ENCODE peak calls at places on chromosomes 11 and 22, in five cellular contexts. V is left ventricle myocardium inferior, A is choroid plexus epithelial cell, R is DND-41, L is Peyer's patch. W is an unnamed sample.

GRCh38 chr11:93024376-93024775 is 54.9 kb downstream of the MTNR1B start:
- DNase-seq in V (no peak), A (no peak), R (no peak), L (no peak), W (no peak)

GRCh38 chr11:69417211-69418085 is 64.0 kb upstream of the LINC01488 start:
- DNase-seq in V (no peak), A (no peak), R (no peak), L (no peak), W (no peak)

GRCh38 chr22:22754268-22754657 is 109.8 kb downstream of the GGTLC2 start:
- DNase-seq in V (no peak), A (no peak), R (no peak), L (no peak), W (no peak)

GRCh38 chr22:16783930-16784354 is 41.3 kb downstream of the XKR3 start:
- DNase-seq in V (no peak), A (no peak), R (peak; percentile 23), L (no peak), W (peak; percentile 2)

GRCh38 chr11:117614695-117615094 is 182.3 kb downstream of the DSCAML1 start:
- DNase-seq in V (no peak), A (no peak), R (no peak), L (no peak), W (no peak)

GRCh38 chr11:100593321-100593720 is 93.8 kb upstream of the ARHGAP42 start:
- DNase-seq in V (no peak), A (peak; percentile 38), R (no peak), L (no peak), W (no peak)

GRCh38 chr22:20867179-20868099 is 8.6 kb downstream of the SNAP29 start:
- DNase-seq in V (peak; percentile 20), A (peak; percentile 76), R (no peak), L (no peak), W (no peak)

GRCh38 chr22:19852177-19852781 is 2.4 kb downstream of the GNB1L start:
- DNase-seq in V (no peak), A (no peak), R (no peak), L (peak; percentile 14), W (no peak)

GRCh38 chr11:108958446-108959123 is 293.7 kb downstream of the DDX10 start:
- DNase-seq in V (no peak), A (peak; percentile 85), R (no peak), L (no peak), W (peak; percentile 53)

GRCh38 chr11:116853461-116854073 is 16.1 kb upstream of the APOA1 start:
- DNase-seq in V (no peak), A (peak; percentile 92), R (peak; percentile 83), L (peak; percentile 42), W (peak; percentile 90)

GRCh38 chr11:131661137-131661536 is 290.7 kb downstream of the NTM start:
- DNase-seq in V (no peak), A (no peak), R (no peak), L (no peak), W (no peak)

GRCh38 chr11:130544266-130544665 is 95.8 kb downstream of the ADAMTS15 start:
- DNase-seq in V (no peak), A (no peak), R (no peak), L (no peak), W (no peak)

GRCh38 chr11:63761173-63761572 is 7.4 kb downstream of the ZFTA start:
- DNase-seq in V (no peak), A (no peak), R (no peak), L (no peak), W (no peak)

GRCh38 chr22:50600541-50600940 is at the start of gene MAPK8IP2:
- DNase-seq in V (no peak), A (no peak), R (no peak), L (no peak), W (no peak)

GRCh38 chr22:50602338-50602700 is 1.7 kb downstream of the MAPK8IP2 start:
- DNase-seq in V (no peak), A (no peak), R (no peak), L (no peak), W (no peak)

GRCh38 chr22:50599816-50600454 is 658 bp upstream of the MAPK8IP2 start:
- DNase-seq in V (peak; percentile 56), A (peak; percentile 38), R (peak; percentile 45), L (no peak), W (peak; percentile 24)

GRCh38 chr22:50600967-50601668 is 525 bp downstream of the MAPK8IP2 start:
- DNase-seq in V (no peak), A (no peak), R (no peak), L (no peak), W (no peak)

GRCh38 chr22:50601669-50602337 is 1.2 kb downstream of the MAPK8IP2 start:
- DNase-seq in V (no peak), A (no peak), R (no peak), L (no peak), W (no peak)
- TF ChIP-seq CTCF in V (no peak), A (no peak), R (no peak), L (no peak), W (no peak)

DNA sequence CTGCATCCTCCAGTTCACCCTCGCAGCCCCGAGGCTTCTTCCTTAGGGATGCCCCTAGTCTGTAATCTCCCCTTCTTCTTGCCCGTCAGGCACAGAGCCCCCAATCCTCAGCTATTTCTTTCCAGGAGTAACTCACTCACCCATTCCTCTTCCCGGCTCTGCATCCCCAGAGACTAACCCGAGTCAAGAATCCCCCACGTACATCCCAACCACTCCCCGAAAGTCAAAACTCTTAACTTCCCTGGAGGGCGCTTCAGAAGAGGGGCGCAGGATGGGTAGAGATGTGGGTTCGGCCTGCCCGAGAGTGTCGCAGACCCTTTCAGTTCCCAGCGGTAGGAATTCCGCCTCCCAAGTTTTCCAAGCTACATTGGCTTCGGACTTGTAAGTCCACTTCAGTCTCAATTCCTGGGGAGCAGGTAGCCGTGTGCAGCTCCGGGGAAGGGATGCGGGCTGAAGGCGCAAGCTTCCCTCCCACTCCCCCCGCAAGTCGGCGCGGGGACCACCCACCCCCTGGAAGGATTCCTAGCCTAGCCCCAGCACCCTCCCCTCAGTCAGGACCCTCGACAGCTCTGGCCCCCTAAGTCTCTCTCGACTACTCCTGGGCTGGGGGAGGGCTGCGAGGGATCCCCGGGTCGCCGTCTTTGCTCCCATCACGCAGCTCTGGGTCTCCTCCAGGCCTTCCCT is 871 bp downstream of the BDNF start:
- DNase-seq in V (no peak), A (peak; percentile 56), R (no peak), L (no peak), W (no peak)
- H3K4me3 ChIP-seq in V (peak overlapping the region; percentile 75), A (peak overlapping the region; percentile 74), R (no peak overlapping the region), L (peak overlapping the region; percentile 61), W (peak overlapping the region; percentile 56)

GRCh38 chr11:76551400-76551799 is 106.6 kb downstream of the EMSY start:
- DNase-seq in V (no peak), A (peak; percentile 49), R (no peak), L (no peak), W (no peak)
- TF ChIP-seq CTCF in V (peak; percentile 57), A (peak; percentile 40), R (no peak), L (peak; percentile 36), W (no peak)

DNA sequence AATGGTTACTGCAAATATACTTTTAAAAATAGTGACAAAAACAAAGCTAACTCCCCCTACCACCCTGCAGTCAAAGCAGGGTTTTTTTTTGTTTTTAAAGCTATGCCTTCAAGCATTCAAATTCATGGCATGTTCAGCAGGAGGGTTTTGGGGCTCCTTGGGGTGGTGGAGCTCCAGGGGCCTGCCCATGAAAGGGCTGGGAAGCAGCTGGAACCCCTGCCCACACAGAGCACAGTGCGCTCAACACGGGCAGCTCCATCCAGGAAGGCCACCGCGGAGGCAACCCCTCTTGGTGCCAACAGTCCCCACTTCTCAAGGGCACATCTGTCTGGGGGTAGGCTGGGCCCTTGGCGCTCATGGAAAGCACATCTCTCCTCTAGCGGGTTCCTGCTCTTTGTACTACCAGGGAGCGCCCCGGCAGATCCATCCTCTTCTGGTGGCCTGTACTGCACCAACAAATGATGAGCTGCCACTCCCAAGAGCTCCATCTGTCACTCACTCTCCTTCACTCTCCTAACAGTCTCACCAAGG is 16.6 kb upstream of the PHLDA2 start:
- DNase-seq in V (no peak), A (no peak), R (no peak), L (no peak), W (no peak)
- H3K4me3 ChIP-seq in V (peak overlapping the region; percentile 49), A (no peak overlapping the region), R (no peak overlapping the region), L (no peak overlapping the region), W (no peak overlapping the region)

DNA sequence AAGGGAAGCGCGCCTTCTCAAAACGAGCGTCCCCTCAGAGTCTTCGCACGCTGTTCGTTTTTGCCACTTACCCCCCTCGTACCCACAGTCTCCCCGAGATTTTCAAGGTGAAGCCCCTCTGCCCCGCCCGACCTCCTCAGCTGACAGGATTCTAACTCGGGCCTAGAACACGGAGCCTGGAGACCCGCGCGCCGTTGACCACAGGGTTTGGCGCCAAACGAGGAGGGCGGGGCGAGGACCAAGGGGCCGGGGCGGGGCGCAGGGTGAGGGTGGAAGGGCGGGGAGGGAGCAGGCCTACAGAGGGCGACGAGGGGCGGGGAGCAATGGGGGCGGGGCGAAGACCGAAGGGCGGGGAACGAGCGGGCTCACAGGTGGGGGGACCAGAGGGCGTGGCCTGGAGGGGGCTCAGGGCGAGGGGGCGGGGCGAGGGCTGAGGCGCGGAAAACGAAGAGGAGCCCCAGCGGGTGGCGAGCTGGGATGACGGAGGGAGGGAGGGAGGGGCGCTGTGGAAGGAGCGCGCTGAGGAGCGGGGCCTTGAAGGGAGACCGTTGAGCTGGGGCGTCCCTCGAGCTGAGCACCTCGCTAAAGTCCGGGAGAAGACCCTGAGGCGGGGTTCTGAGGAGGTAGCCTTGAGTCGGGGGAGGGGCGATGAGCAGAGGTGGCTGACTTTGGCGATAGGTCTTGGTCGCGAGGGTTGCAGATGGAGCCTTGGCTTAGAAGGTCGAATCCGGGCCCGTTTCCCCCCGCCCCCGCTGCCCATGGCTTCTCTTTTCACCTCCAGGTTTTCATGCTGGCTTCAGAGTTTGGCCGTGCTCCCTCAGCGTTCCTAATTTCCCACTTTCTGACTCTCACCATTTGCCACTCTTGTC is at the start of gene DMC1:
- DNase-seq in V (peak; percentile 95), A (peak; percentile 81), R (peak; percentile 97), L (peak; percentile 99), W (peak; percentile 98)
- TF ChIP-seq CTCF in V (no peak), A (no peak), R (no peak), L (no peak), W (no peak)

DNA sequence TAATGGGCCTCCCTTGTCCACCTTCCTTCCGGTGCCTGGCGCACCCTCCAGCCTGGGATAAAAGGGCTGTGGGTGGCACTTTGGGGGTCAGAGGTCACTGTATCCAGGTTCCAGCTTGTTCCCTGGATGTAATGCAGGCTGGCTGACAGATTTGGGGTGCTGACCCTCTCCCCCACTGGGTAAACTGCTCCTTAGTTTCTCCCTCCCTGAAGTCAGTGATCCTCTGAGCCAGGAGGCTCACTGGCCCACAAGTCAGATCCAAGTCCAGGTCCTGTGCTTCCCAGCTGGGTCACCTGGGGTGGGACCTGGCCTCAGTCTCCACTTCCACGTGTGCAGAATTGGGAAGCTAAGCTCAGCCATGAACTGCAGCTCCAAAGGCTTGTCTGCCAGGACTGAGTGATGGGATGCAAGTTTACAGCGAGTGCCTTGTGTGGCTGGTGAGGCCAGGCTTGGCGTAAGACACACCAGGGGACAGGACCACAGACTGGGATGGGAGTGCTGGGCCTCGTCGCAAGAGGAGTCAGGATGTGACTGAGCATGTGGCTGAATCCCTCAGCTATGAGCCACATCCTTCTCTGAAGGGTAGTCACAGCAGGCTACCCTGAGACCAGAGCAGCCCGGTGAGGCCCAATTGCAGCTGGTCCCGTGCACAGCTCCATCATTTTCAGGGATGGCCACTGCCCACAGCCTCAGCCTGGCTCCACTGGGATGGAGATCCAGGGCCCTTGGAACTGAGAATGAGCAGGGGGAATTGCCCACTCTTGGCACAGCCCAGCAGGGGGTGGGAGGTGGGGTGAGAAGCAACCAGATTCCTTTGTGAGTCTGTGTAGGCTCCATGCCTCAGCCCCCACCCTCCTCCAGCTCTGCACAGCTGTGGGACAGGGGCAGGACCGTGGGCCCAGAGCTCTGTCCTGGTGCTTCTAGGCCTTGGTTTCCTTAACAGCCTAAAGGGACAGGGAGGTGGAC is 7.2 kb downstream of the SHISA8 start:
- DNase-seq in V (no peak), A (no peak), R (no peak), L (no peak), W (no peak)
- H3K4me3 ChIP-seq in V (no peak overlapping the region), A (no peak overlapping the region), R (no peak overlapping the region), L (no peak overlapping the region), W (no peak overlapping the region)

GRCh38 chr11:59413646-59414045 is 12.6 kb downstream of the OR5A2 start:
- DNase-seq in V (no peak), A (no peak), R (no peak), L (no peak), W (no peak)
- TF ChIP-seq CTCF in V (no peak), A (no peak), R (no peak), L (no peak), W (no peak)

W was measured in GM12865.